ENCODE peak calls at places on chromosomes 12 and 14, in five cellular contexts. P, R, A, M and C are unnamed samples.

GRCh38 chr12:117590999-117591398 is 229.6 kb upstream of the NOS1 start:
- DNase-seq in P (no peak), R (no peak), A (no peak), M (no peak), C (no peak)

GRCh38 chr12:6866163-6866919 is 990 bp upstream of the TPI1 start:
- DNase-seq in R (no peak), A (no peak), M (peak; percentile 55), P (no peak), C (no peak)

GRCh38 chr14:58805057-58805456 is 167.3 kb downstream of the DACT1 start:
- DNase-seq in M (no peak), R (no peak), A (no peak), P (peak; percentile 4), C (no peak)

GRCh38 chr12:109578330-109578927 is 4.8 kb downstream of the MVK start:
- DNase-seq in M (no peak), R (no peak), A (peak; percentile 78), P (no peak), C (no peak)

GRCh38 chr12:89129471-89129870 is 222.8 kb downstream of the DUSP6 start:
- DNase-seq in A (no peak), M (no peak), P (no peak), R (no peak), C (no peak)

GRCh38 chr14:100155049-100155621 is 4.3 kb downstream of the DEGS2 start:
- DNase-seq in R (peak; percentile 56), M (peak; percentile 33), P (no peak), A (no peak), C (peak; percentile 77)

GRCh38 chr12:49198431-49199155 is 9.7 kb upstream of the TUBA1A start:
- DNase-seq in A (peak; percentile 26), R (no peak), P (peak; percentile 94), M (peak; percentile 25), C (no peak)

GRCh38 chr12:74780458-74781241 is 243.0 kb downstream of the ATXN7L3B start:
- DNase-seq in P (peak; percentile 46), M (no peak), R (no peak), A (no peak), C (no peak)

GRCh38 chr12:70180140-70180539 is 63.1 kb upstream of the CNOT2 start:
- DNase-seq in A (peak; percentile 43), P (no peak), R (no peak), M (no peak), C (no peak)

GRCh38 chr14:62616668-62617067 is 428.6 kb downstream of the KCNH5 start:
- DNase-seq in M (no peak), A (no peak), P (no peak), R (no peak), C (no peak)

GRCh38 chr14:33755358-33755757 is 195.5 kb downstream of the EGLN3 start:
- DNase-seq in R (no peak), P (no peak), A (no peak), M (no peak), C (no peak)

GRCh38 chr12:49664167-49664566 is 40.8 kb downstream of the PRPF40B start:
- DNase-seq in P (no peak), M (no peak), R (no peak), A (no peak), C (no peak)

GRCh38 chr12:39393179-39393578 is 49.7 kb downstream of the KIF21A start:
- DNase-seq in M (no peak), R (no peak), P (no peak), A (no peak), C (no peak)

GRCh38 chr12:20390846-20391245 is 22.5 kb downstream of the PDE3A start:
- DNase-seq in M (no peak), P (no peak), R (no peak), A (no peak), C (peak; percentile 86)

GRCh38 chr14:83483063-83483462 is 1949.4 kb upstream of the SEL1L start:
- DNase-seq in M (no peak), A (no peak), R (no peak), P (peak; percentile 79), C (no peak)

GRCh38 chr12:58919271-58920101 is 818 bp downstream of the LRIG3 start:
- DNase-seq in R (no peak), P (peak; percentile 58), A (no peak), M (peak; percentile 71), C (peak; percentile 40)

GRCh38 chr12:87866602-87867292 is 162.5 kb downstream of the C12orf50 start:
- DNase-seq in M (no peak), P (peak; percentile 50), R (peak; percentile 30), A (no peak), C (peak; percentile 0)

GRCh38 chr12:132095520-132096409 is 48.4 kb downstream of the DDX51 start:
- DNase-seq in A (no peak), P (no peak), R (no peak), M (no peak), C (no peak)

GRCh38 chr14:92613008-92613658 is 99.6 kb downstream of the RIN3 start:
- DNase-seq in M (no peak), P (no peak), R (peak; percentile 59), A (no peak), C (peak; percentile 37)

GRCh38 chr14:28987516-28987915 is 220.9 kb downstream of the FOXG1 start:
- DNase-seq in A (no peak), P (peak; percentile 0), R (no peak), M (no peak), C (no peak)

GRCh38 chr14:102056694-102057442 is 30.0 kb downstream of the HSP90AA1 start:
- DNase-seq in R (no peak), P (no peak), A (no peak), M (no peak), C (no peak)

GRCh38 chr14:105477659-105478623 is 3.3 kb downstream of the CRIP2 start:
- DNase-seq in A (no peak), P (no peak), M (peak; percentile 47), R (peak; percentile 24), C (no peak)

GRCh38 chr12:47850153-47851084 is 30.7 kb upstream of the HDAC7 start:
- DNase-seq in R (no peak), A (peak; percentile 63), M (no peak), P (peak; percentile 83), C (peak; percentile 53)

GRCh38 chr12:95321516-95322246 is 104.1 kb downstream of the VEZT start:
- DNase-seq in A (no peak), R (no peak), M (no peak), P (no peak), C (no peak)

GRCh38 chr14:100323121-100323941 is at the start of gene SLC25A47:
- DNase-seq in P (no peak), R (no peak), M (no peak), A (peak; percentile 96), C (no peak)

GRCh38 chr14:89185919-89186849 is 230.8 kb downstream of the FOXN3 start:
- DNase-seq in M (no peak), R (no peak), A (no peak), P (peak; percentile 88), C (no peak)

GRCh38 chr12:22474970-22475720 is 69.2 kb downstream of the C2CD5 start:
- DNase-seq in R (no peak), P (no peak), M (no peak), A (no peak), C (no peak)

GRCh38 chr12:105279460-105280056 is 43.6 kb upstream of the APPL2 start:
- DNase-seq in R (peak; percentile 79), M (no peak), A (peak; percentile 59), P (no peak), C (peak; percentile 58)

GRCh38 chr14:23137221-23138172 is 18.4 kb upstream of the CEBPE start:
- DNase-seq in A (no peak), P (no peak), R (no peak), M (no peak), C (no peak)

GRCh38 chr14:59900536-59900935 is 19.4 kb upstream of the LRRC9 start:
- DNase-seq in M (no peak), R (no peak), P (no peak), A (no peak), C (no peak)

GRCh38 chr14:53857625-53858343 is 98.8 kb downstream of the BMP4 start:
- DNase-seq in A (no peak), M (no peak), P (no peak), R (no peak), C (no peak)

GRCh38 chr12:68864604-68865003 is 56.6 kb downstream of the MDM2 start:
- DNase-seq in M (no peak), A (no peak), R (no peak), P (no peak), C (no peak)

GRCh38 chr12:129258781-129259318 is 405.6 kb downstream of the GLT1D1 start:
- DNase-seq in M (no peak), P (no peak), R (no peak), A (no peak), C (no peak)

GRCh38 chr14:81137316-81137715 is 83.4 kb downstream of the GTF2A1 start:
- DNase-seq in R (no peak), P (peak; percentile 48), M (no peak), A (no peak), C (no peak)

GRCh38 chr12:46268617-46269428 is at the start of gene SLC38A1:
- DNase-seq in R (peak; percentile 95), M (peak; percentile 71), P (peak; percentile 74), A (peak; percentile 90), C (peak; percentile 83)
- TF ChIP-seq POLR2A in R (peak; percentile 64), M (peak; percentile 63), P (peak; percentile 63), A (peak; percentile 65), C (peak; percentile 60)

DNA sequence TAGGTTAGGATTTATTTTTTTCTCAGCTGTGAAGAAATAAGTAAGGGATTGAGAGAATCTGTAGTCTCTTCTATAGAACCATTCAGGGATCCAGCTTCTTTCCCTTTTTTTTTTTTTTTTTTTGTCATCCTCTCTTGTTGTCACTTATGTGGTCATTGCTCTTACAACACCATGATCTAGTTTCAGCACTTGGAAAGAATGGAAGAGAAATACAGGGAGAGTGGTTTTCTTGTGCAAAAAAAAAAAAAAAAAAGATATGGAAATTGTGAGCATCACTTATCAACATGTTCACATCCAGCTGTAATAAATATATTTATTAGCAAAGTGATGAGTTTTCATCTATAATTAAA is 599.3 kb downstream of the SLC6A15 start:
- DNase-seq in R (no peak), M (no peak), P (no peak), A (no peak), C (no peak)
- TF ChIP-seq POLR2A in R (no peak), M (no peak), P (no peak), A (no peak), C (no peak)

GRCh38 chr14:31207746-31208545 is at the start of gene HECTD1:
- DNase-seq in A (peak; percentile 95), R (peak; percentile 94), M (peak; percentile 94), P (peak; percentile 84), C (peak; percentile 93)
- TF ChIP-seq POLR2A in A (peak; percentile 89), R (peak; percentile 59), M (peak; percentile 24), P (peak; percentile 45), C (peak; percentile 95)

GRCh38 chr12:51851408-51852097 is 3.0 kb upstream of the FIGNL2 start:
- DNase-seq in M (no peak), A (no peak), R (no peak), P (no peak), C (no peak)
- TF ChIP-seq POLR2A in M (no peak), A (no peak), R (no peak), P (no peak), C (no peak)